ENCODE peak calls at places on chromosomes 11 and 22, in seven cellular contexts. T is endothelial cell; W is CD4-positive, alpha-beta T cell; F is RWPE1; E is right lobe of liver; X is endodermal cell; O is GM23338. P is an unnamed sample.

GRCh38 chr22:30828187-30829155 is 133.8 kb downstream of the OSBP2 start:
- DNase-seq in X (no peak), E (no peak), O (no peak), F (no peak), W (no peak), T (no peak), P (no peak)

GRCh38 chr22:35345808-35346505 is 34.9 kb upstream of the HMOX1 start:
- DNase-seq in E (no peak), W (no peak), X (no peak), F (no peak), O (no peak), T (no peak), P (no peak)

GRCh38 chr11:48066881-48067800 is 86.8 kb downstream of the PTPRJ start:
- DNase-seq in O (no peak), F (no peak), W (no peak), X (peak), T (peak), E (no peak), P (no peak)

GRCh38 chr11:134724779-134725140 is 312.7 kb upstream of the B3GAT1 start:
- DNase-seq in E (no peak), O (no peak), X (no peak), T (no peak), F (no peak), W (no peak), P (no peak)

GRCh38 chr11:115141715-115142114 is 362.5 kb downstream of the CADM1 start:
- DNase-seq in W (no peak), T (no peak), E (no peak), O (no peak), X (no peak), F (no peak), P (no peak)

GRCh38 chr22:47918276-47918928 is 1156.0 kb downstream of the TBC1D22A start:
- DNase-seq in E (no peak), X (no peak), W (no peak), F (no peak), T (no peak), O (no peak), P (no peak)

GRCh38 chr22:35782504-35782903 is 64.8 kb downstream of the APOL5 start:
- DNase-seq in X (no peak), W (no peak), F (no peak), T (no peak), O (peak), E (no peak), P (no peak)

GRCh38 chr22:50576070-50576469 is 2.2 kb downstream of the CPT1B start:
- DNase-seq in F (no peak), X (peak), O (peak), E (no peak), W (no peak), T (peak), P (peak)

GRCh38 chr22:19513823-19514222 is 10.4 kb downstream of the CLDN5 start:
- DNase-seq in T (no peak), X (no peak), E (no peak), O (no peak), F (no peak), W (no peak), P (no peak)

GRCh38 chr11:1303196-1303821 is 6.1 kb downstream of the TOLLIP start:
- DNase-seq in W (no peak), O (peak), X (peak), F (peak), E (peak), T (peak), P (no peak)

GRCh38 chr11:19311306-19312030 is 70.7 kb upstream of the E2F8 start:
- DNase-seq in T (peak), E (peak), F (peak), W (no peak), X (peak), O (peak), P (peak)

GRCh38 chr11:113632981-113633380 is 73.1 kb downstream of the TMPRSS5 start:
- DNase-seq in W (no peak), O (no peak), F (no peak), T (no peak), E (no peak), X (no peak), P (no peak)

GRCh38 chr22:20437253-20438065 is at the start of gene SCARF2:
- DNase-seq in W (no peak), F (no peak), T (peak), O (peak), E (peak), X (peak), P (no peak)

GRCh38 chr22:45640291-45640940 is 31.2 kb upstream of the ATXN10 start:
- DNase-seq in X (no peak), W (no peak), E (no peak), F (no peak), O (no peak), T (no peak), P (no peak)

GRCh38 chr11:444397-445144 is 2.8 kb upstream of the ANO9 start:
- DNase-seq in E (no peak), F (no peak), W (no peak), O (no peak), X (no peak), T (no peak), P (peak)

GRCh38 chr11:121555172-121555571 is 102.4 kb upstream of the SORL1-AS1 start:
- DNase-seq in X (peak), E (no peak), F (no peak), W (no peak), O (no peak), T (no peak), P (no peak)

GRCh38 chr11:334264-335033 is 13.8 kb upstream of the IFITM3 start:
- DNase-seq in W (no peak), X (peak), T (no peak), F (no peak), O (peak), E (no peak), P (no peak)

GRCh38 chr11:90809581-90809980 is 586.7 kb upstream of the CHORDC1 start:
- DNase-seq in O (no peak), E (no peak), T (no peak), X (no peak), F (peak), W (no peak), P (no peak)

GRCh38 chr11:117930668-117931330 is 1.6 kb upstream of the TMPRSS13 start:
- DNase-seq in E (no peak), T (no peak), X (peak), O (no peak), W (no peak), F (no peak), P (no peak)

GRCh38 chr11:131683131-131683530 is 312.7 kb downstream of the NTM start:
- DNase-seq in W (no peak), T (no peak), O (no peak), F (no peak), E (no peak), X (no peak), P (no peak)

GRCh38 chr22:26983311-26983710 is 325.9 kb downstream of the MIAT start:
- DNase-seq in O (no peak), E (no peak), W (no peak), T (no peak), X (no peak), F (no peak), P (no peak)

GRCh38 chr11:128694618-128695481 is 978 bp downstream of the FLI1 start:
- DNase-seq in E (peak), F (no peak), O (peak), X (peak), W (no peak), T (no peak), P (no peak)

GRCh38 chr22:47734511-47734910 is 972.1 kb downstream of the TBC1D22A start:
- DNase-seq in W (no peak), E (no peak), F (no peak), X (no peak), T (no peak), O (no peak), P (no peak)

GRCh38 chr11:280762-281485 is 2.7 kb downstream of the NLRP6 start:
- DNase-seq in E (peak), T (no peak), W (peak), F (no peak), O (peak), X (peak), P (no peak)

GRCh38 chr11:122146475-122146874 is 30.5 kb upstream of the BLID start:
- DNase-seq in X (no peak), W (no peak), O (no peak), F (peak), E (no peak), T (no peak), P (peak)

GRCh38 chr11:45578286-45578685 is 87.1 kb downstream of the CHST1 start:
- DNase-seq in T (no peak), E (no peak), X (no peak), F (no peak), W (no peak), O (no peak), P (no peak)

GRCh38 chr11:31722754-31723153 is 88.4 kb downstream of the PAX6 start:
- DNase-seq in E (no peak), F (no peak), X (no peak), W (no peak), T (no peak), O (no peak), P (no peak)

GRCh38 chr11:73818838-73819237 is 31.2 kb downstream of the MRPL48 start:
- DNase-seq in E (no peak), F (no peak), W (no peak), O (peak), T (no peak), X (no peak), P (peak)

GRCh38 chr22:25485626-25486545 is 78.6 kb upstream of the GRK3 start:
- DNase-seq in O (no peak), F (no peak), E (no peak), W (no peak), X (no peak), T (no peak), P (no peak)

GRCh38 chr22:48868554-48868953 is 959.1 kb downstream of the BRD1 start:
- DNase-seq in O (no peak), X (no peak), F (no peak), W (no peak), E (no peak), T (no peak), P (no peak)

GRCh38 chr22:17972385-17973181 is 51.8 kb downstream of the MICAL3 start:
- DNase-seq in T (no peak), X (no peak), F (peak), O (peak), E (peak), W (no peak), P (peak)

GRCh38 chr11:65794570-65795510 is 8.0 kb downstream of the OVOL1 start:
- DNase-seq in O (no peak), W (no peak), E (no peak), F (no peak), T (no peak), X (no peak), P (no peak)

GRCh38 chr11:10807629-10808552 is 835 bp downstream of the EIF4G2 start:
- DNase-seq in T (peak), F (peak), X (peak), W (peak), E (peak), O (peak), P (peak)

GRCh38 chr11:9090488-9091043 is 833 bp downstream of the SCUBE2 start:
- DNase-seq in X (no peak), E (no peak), W (no peak), O (peak), F (no peak), T (no peak), P (no peak)

GRCh38 chr11:75188671-75189070 is 37.8 kb downstream of the SLCO2B1 start:
- DNase-seq in F (no peak), E (no peak), O (no peak), X (no peak), W (no peak), T (no peak), P (no peak)

GRCh38 chr22:36862251-36863242 is 1.7 kb downstream of the NCF4 start:
- DNase-seq in O (no peak), W (no peak), E (no peak), T (no peak), F (no peak), X (no peak), P (no peak)

GRCh38 chr11:78313181-78313788 is 104.3 kb downstream of the GAB2 start:
- DNase-seq in F (peak), O (no peak), E (no peak), W (no peak), X (no peak), T (no peak), P (peak)

GRCh38 chr11:103420593-103420992 is 311.4 kb downstream of the DYNC2H1 start:
- DNase-seq in E (no peak), O (no peak), X (no peak), T (no peak), F (no peak), W (no peak), P (peak)

GRCh38 chr22:29269731-29270474 is 1.8 kb downstream of the EWSR1 start:
- DNase-seq in W (no peak), O (peak), T (no peak), F (no peak), E (no peak), X (no peak), P (no peak)

GRCh38 chr11:69819541-69820070 is 390 bp upstream of the FGF3 start:
- DNase-seq in X (peak), W (no peak), F (no peak), E (no peak), O (peak), T (no peak), P (no peak)

GRCh38 chr11:69821511-69822040 is 2.4 kb upstream of the FGF3 start:
- DNase-seq in O (no peak), E (no peak), T (no peak), X (no peak), W (no peak), F (no peak), P (no peak)

GRCh38 chr11:69819109-69819490 is at the start of gene FGF3:
- DNase-seq in O (peak), T (no peak), E (no peak), F (no peak), W (no peak), X (no peak), P (no peak)

GRCh38 chr11:69818243-69819108 is 740 bp downstream of the FGF3 start:
- DNase-seq in O (peak), F (no peak), X (peak), E (no peak), T (no peak), W (no peak), P (no peak)

GRCh38 chr11:69820441-69820840 is 1.2 kb upstream of the FGF3 start:
- DNase-seq in X (no peak), O (no peak), T (no peak), W (no peak), E (no peak), F (no peak), P (no peak)
- TF ChIP-seq CTCF in X (no peak), O (no peak), T (no peak), W (no peak), E (no peak), F (no peak), P (no peak)

GRCh38 chr11:6640985-6641701 is 14.5 kb downstream of the DCHS1 start:
- DNase-seq in F (no peak), W (no peak), X (no peak), O (no peak), T (no peak), E (no peak), P (no peak)

GRCh38 chr11:6637871-6638270 is 17.7 kb downstream of the DCHS1 start:
- DNase-seq in O (no peak), E (peak), X (no peak), T (no peak), F (no peak), W (no peak), P (peak)

GRCh38 chr11:6640036-6640984 is 15.3 kb downstream of the DCHS1 start:
- DNase-seq in X (no peak), T (no peak), W (no peak), O (no peak), E (no peak), F (no peak), P (no peak)

GRCh38 chr11:6636480-6636879 is 17.3 kb upstream of the TPP1 start:
- DNase-seq in T (no peak), X (no peak), O (no peak), W (no peak), E (no peak), F (no peak), P (no peak)

GRCh38 chr11:6638437-6638836 is 17.2 kb downstream of the DCHS1 start:
- DNase-seq in T (no peak), O (no peak), E (no peak), F (no peak), W (no peak), X (no peak), P (no peak)
- TF ChIP-seq CTCF in T (no peak), O (peak), E (no peak), F (no peak), W (no peak), X (no peak), P (no peak)

GRCh38 chr11:87256694-87257340 is 219.1 kb downstream of the TMEM135 start:
- DNase-seq in F (no peak), E (no peak), W (no peak), T (no peak), X (no peak), O (no peak), P (peak)

GRCh38 chr11:87258171-87258833 is 220.6 kb downstream of the TMEM135 start:
- DNase-seq in F (no peak), O (no peak), E (no peak), T (peak), W (no peak), X (no peak), P (no peak)

GRCh38 chr11:87260811-87261210 is 223.1 kb downstream of the TMEM135 start:
- DNase-seq in W (no peak), O (no peak), F (no peak), X (no peak), T (no peak), E (no peak), P (peak)

GRCh38 chr11:87263439-87263838 is 225.7 kb downstream of the TMEM135 start:
- DNase-seq in T (no peak), O (no peak), X (no peak), E (no peak), W (no peak), F (no peak), P (no peak)

GRCh38 chr11:87259731-87260130 is 222.0 kb downstream of the TMEM135 start:
- DNase-seq in W (no peak), E (no peak), X (no peak), O (no peak), T (no peak), F (no peak), P (no peak)
- TF ChIP-seq CTCF in W (no peak), E (no peak), X (no peak), O (no peak), T (no peak), F (no peak), P (no peak)

DNA sequence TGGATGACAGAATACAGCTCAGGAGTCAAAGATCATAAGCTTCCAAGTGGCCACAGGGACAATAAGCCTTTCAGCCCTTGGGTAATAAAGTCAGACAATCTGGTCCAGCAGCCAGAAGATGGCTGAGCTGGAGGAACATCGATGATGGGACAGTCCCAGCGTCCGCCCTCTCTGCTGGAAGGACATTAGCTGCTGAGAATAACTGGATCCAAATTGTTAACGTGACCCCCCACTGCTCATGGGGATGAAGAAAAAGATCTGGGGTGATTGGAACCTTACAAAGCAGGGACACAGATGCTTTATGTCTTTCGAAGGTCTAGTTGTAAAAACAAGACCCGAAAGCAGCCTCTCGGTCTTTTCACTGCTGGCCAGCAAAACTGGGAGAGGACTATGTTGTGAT is 71.0 kb downstream of the IGLL5 start:
- DNase-seq in O (no peak), X (no peak), W (no peak), T (no peak), E (no peak), F (no peak), P (no peak)
- TF ChIP-seq CTCF in O (no peak), X (no peak), W (no peak), T (no peak), E (no peak), F (no peak), P (no peak)